ENCODE peak calls at places on chromosomes 7 and 10, in seven cellular contexts. A is GM03348, N is neuronal stem cell, T is CD14-positive monocyte, X is ecto neural progenitor cell, E is AG10803, P is neural crest cell. W is an unnamed sample.

GRCh38 chr10:73054286-73054685 is 42.4 kb downstream of the P4HA1 start:
- DNase-seq in N (no peak), P (no peak), X (no peak), T (no peak), E (no peak), A (no peak), W (no peak)

GRCh38 chr7:49848211-49848841 is 74.9 kb downstream of the VWC2 start:
- DNase-seq in X (no peak), P (no peak), T (no peak), A (no peak), E (no peak), N (no peak), W (no peak)

GRCh38 chr7:75688200-75689136 is 50.3 kb downstream of the HIP1 start:
- DNase-seq in X (no peak), N (no peak), T (no peak), E (no peak), P (no peak), A (no peak), W (peak; percentile 56)

GRCh38 chr10:14586901-14587300 is 187.8 kb downstream of the FAM107B start:
- DNase-seq in E (no peak), T (no peak), A (no peak), X (no peak), P (no peak), N (no peak), W (no peak)

GRCh38 chr7:134477954-134478353 is 19.1 kb upstream of the AKR1B1 start:
- DNase-seq in N (no peak), T (no peak), X (no peak), P (no peak), A (no peak), E (no peak), W (no peak)

GRCh38 chr10:61842755-61843497 is 58.6 kb upstream of the ARID5B start:
- DNase-seq in N (no peak), P (no peak), X (no peak), E (peak; percentile 73), A (peak; percentile 65), T (no peak), W (no peak)

GRCh38 chr10:103869336-103869735 is 14.0 kb upstream of the SH3PXD2A start:
- DNase-seq in T (no peak), N (no peak), E (no peak), P (no peak), X (no peak), A (no peak), W (no peak)

GRCh38 chr7:42238709-42239395 is 1.8 kb upstream of the GLI3 start:
- DNase-seq in X (no peak), P (no peak), T (no peak), A (peak; percentile 75), N (no peak), E (peak; percentile 70), W (peak; percentile 55)

GRCh38 chr10:118590334-118590733 is 5.1 kb downstream of the PRLHR start:
- DNase-seq in T (no peak), N (no peak), E (no peak), X (no peak), P (no peak), A (no peak), W (no peak)

GRCh38 chr10:81865581-81865980 is 9.4 kb upstream of the NRG3 start:
- DNase-seq in N (no peak), T (no peak), A (no peak), E (no peak), X (no peak), P (no peak), W (peak; percentile 53)

GRCh38 chr7:129831424-129832058 is 121.2 kb downstream of the UBE2H start:
- DNase-seq in X (no peak), T (no peak), E (peak; percentile 93), A (peak; percentile 79), P (no peak), N (peak; percentile 42), W (no peak)

GRCh38 chr10:69901623-69902505 is 100.2 kb downstream of the COL13A1 start:
- DNase-seq in N (peak; percentile 56), T (no peak), A (peak; percentile 80), X (peak; percentile 78), P (peak; percentile 75), E (peak; percentile 64), W (peak; percentile 96)

GRCh38 chr7:134750083-134751062 is 29.1 kb upstream of the CALD1 start:
- DNase-seq in T (no peak), A (peak; percentile 42), N (peak; percentile 56), E (peak; percentile 38), P (peak; percentile 55), X (peak; percentile 81), W (peak; percentile 69)

GRCh38 chr7:51141451-51141971 is 175.1 kb downstream of the COBL start:
- DNase-seq in N (peak; percentile 26), E (peak; percentile 48), A (peak; percentile 77), T (no peak), X (no peak), P (no peak), W (peak; percentile 56)

W was measured in H7.